ENCODE peak calls at places on chromosomes 11 and 22, in seven cellular contexts. B is right lobe of liver, Z is IMR-90, H is upper lobe of left lung, Y is heart left ventricle, E is HepG2, O is HCT116. X is an unnamed sample.

GRCh38 chr11:7030836-7031235 is 10.6 kb downstream of the NLRP14 start:
- ATAC-seq in B (no peak), Z (no peak), H (no peak), Y (no peak), E (no peak), O (no peak), X (no peak)

GRCh38 chr11:58788355-58789023 is 56.0 kb downstream of the GLYATL2 start:
- ATAC-seq in B (peak; percentile 100), Z (peak; percentile 98), H (peak; percentile 75), Y (peak; percentile 58), E (peak; percentile 98), O (peak; percentile 98), X (no peak)

GRCh38 chr22:25563757-25564319 is 637 bp upstream of the GRK3 start:
- ATAC-seq in B (peak; percentile 70), Z (peak; percentile 6), H (peak; percentile 63), Y (peak; percentile 53), E (peak; percentile 73), O (peak; percentile 21), X (peak; percentile 22)

GRCh38 chr11:86183694-86184093 is 60.9 kb upstream of the EED start:
- ATAC-seq in B (peak; percentile 22), Z (peak; percentile 97), H (no peak), Y (no peak), E (peak; percentile 53), O (peak; percentile 59), X (no peak)

GRCh38 chr11:85791326-85791990 is 19.5 kb downstream of the SYTL2 start:
- ATAC-seq in B (no peak), Z (peak; percentile 67), H (no peak), Y (no peak), E (no peak), O (no peak), X (no peak)

GRCh38 chr11:97961431-97961830 is 1059.3 kb upstream of the CNTN5 start:
- ATAC-seq in B (no peak), Z (no peak), H (no peak), Y (no peak), E (no peak), O (no peak), X (no peak)

GRCh38 chr11:75654314-75654713 is 14.5 kb downstream of the MAP6 start:
- ATAC-seq in B (no peak), Z (peak; percentile 58), H (no peak), Y (no peak), E (no peak), O (no peak), X (no peak)

GRCh38 chr22:35995345-35995744 is 33.3 kb downstream of the RBFOX2 start:
- ATAC-seq in B (no peak), Z (peak; percentile 55), H (no peak), Y (peak; percentile 42), E (no peak), O (no peak), X (peak; percentile 60)

GRCh38 chr22:50717709-50718351 is 20.2 kb upstream of the ACR start:
- ATAC-seq in B (no peak), Z (no peak), H (no peak), Y (no peak), E (no peak), O (no peak), X (no peak)

GRCh38 chr11:35907648-35908431 is 36.0 kb upstream of the LDLRAD3 start:
- ATAC-seq in B (peak; percentile 61), Z (no peak), H (peak; percentile 61), Y (no peak), E (no peak), O (peak; percentile 86), X (peak; percentile 91)

GRCh38 chr11:1889527-1889930 is 2.2 kb downstream of the PRR33 start:
- ATAC-seq in B (no peak), Z (no peak), H (no peak), Y (no peak), E (no peak), O (no peak), X (no peak)

GRCh38 chr11:45666648-45667642 is 1.5 kb upstream of the CHST1 start:
- ATAC-seq in B (no peak), Z (no peak), H (no peak), Y (no peak), E (no peak), O (no peak), X (no peak)

GRCh38 chr11:124538019-124538418 is 5.4 kb downstream of the OR8B12 start:
- ATAC-seq in B (no peak), Z (peak; percentile 42), H (no peak), Y (peak; percentile 68), E (no peak), O (no peak), X (peak; percentile 77)

DNA sequence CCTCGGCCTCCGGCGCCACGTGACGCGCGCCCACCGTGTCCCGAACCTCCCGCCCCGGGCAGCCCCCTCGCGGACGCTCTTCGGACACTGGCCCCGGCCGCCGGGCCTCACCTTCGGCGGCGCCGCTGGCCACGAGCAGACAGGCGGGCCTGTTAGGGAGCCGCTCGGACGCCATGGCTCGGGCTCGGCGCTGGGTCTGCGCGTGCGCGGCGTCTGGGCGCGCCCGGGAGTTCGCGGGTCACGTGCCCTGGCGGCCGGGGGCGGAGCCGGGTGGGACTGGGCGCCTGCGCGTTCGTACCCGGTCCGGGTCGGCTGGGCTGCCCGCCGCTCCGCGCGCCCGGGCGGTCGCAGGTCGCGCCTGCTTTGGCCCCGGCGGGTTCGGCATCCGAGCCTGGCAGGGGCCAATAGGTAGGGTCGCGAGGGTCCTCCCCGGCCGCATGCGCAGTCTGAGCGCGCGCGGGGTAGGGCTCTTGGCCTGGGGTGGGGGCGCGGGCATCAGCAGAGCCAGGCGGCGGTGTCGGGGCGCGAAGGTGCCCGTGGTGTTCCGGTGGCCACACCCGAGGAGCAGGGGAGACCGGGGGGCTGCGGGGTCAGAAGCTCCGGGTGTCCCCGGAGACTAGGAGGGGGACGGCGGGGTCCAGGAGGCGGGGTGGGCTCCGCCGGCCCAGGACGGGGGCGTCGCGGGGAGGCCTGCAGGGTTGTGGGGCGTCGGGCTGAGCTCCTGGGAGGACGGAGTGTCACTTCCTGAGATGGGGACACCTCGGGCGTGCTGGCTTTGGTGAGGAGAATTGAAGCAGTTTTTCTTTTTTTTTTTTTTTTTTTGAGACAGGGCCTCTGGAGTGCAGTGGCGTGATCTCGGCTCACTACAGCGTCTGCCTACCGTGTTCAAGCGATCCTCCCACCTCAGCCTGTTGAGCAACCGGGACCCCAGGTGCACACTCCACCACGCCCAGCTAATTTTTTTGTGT is at the start of gene GATD1:
- ATAC-seq in B (peak; percentile 77), Z (peak; percentile 85), H (peak; percentile 81), Y (peak; percentile 90), E (peak; percentile 73), O (peak; percentile 79), X (peak; percentile 96)
- TF ChIP-seq POLR2A in B (peak; percentile 84), Z (peak; percentile 87), H (peak; percentile 93), Y (no peak), E (no peak), O (peak; percentile 97), X (peak; percentile 91)

GRCh38 chr22:21857501-21857914 is 9.9 kb downstream of the MAPK1 start:
- ATAC-seq in B (peak; percentile 31), Z (peak; percentile 51), H (no peak), Y (no peak), E (peak; percentile 94), O (no peak), X (no peak)

GRCh38 chr22:21856197-21856596 is 11.2 kb downstream of the MAPK1 start:
- ATAC-seq in B (no peak), Z (no peak), H (no peak), Y (peak; percentile 47), E (no peak), O (no peak), X (no peak)

GRCh38 chr22:21856868-21857267 is 10.6 kb downstream of the MAPK1 start:
- ATAC-seq in B (no peak), Z (no peak), H (no peak), Y (no peak), E (no peak), O (no peak), X (no peak)

GRCh38 chr22:21860640-21861039 is 6.8 kb downstream of the MAPK1 start:
- ATAC-seq in B (peak; percentile 30), Z (no peak), H (no peak), Y (no peak), E (no peak), O (no peak), X (no peak)

GRCh38 chr22:21858025-21858764 is 9.2 kb downstream of the MAPK1 start:
- ATAC-seq in B (no peak), Z (peak; percentile 16), H (peak; percentile 64), Y (peak; percentile 23), E (peak; percentile 65), O (no peak), X (no peak)
- H3K27ac ChIP-seq in B (no peak overlapping the region), Z (peak overlapping the region; percentile 12), H (peak overlapping the region; percentile 46), Y (no peak overlapping the region), E (peak overlapping the region; percentile 76), O (no peak overlapping the region), X (peak overlapping the region; percentile 65)

DNA sequence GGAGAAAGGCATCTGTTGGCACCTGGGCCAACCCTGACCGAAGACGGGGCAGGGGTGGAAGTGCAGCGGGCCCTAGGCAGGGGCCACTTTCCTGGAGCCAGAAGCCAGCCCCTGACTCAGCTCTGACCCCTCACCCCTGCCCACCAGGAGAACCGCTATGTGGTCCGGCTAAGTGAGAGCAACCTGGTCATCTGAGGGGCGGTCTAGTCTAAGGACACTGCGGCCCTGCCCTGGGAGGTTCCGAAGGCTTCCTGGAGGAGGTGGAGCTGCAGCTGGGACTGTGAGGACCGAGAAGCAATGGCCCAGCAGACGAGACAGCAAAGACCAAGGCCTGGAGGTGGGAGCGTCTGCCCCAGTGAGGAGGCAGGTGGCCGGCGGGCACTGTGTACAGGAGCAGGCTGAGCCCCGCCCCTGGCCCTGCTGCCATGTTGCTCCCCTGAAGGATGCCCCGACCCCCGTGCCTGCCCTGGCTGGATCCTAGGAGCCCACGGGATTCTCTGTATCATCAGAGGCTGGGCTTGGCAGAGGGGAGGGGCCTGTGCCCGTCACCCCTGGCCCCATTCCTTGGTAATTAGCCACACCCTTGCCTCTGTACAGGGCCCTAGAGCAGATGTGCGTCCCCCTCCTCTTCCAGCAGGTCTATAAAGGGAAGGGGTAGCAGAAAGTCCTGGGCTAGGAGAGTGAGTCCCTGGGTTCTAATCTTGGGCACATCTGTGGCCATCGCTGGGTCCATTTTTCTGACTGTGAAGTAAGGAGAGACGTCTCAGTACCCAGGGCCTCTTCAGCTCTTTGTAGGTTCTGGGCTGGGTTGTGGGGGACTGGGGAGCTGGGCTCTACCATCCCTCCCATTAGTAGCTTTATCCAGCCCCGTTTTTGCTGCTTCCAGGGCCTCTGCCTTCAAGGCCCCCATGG is 19.4 kb downstream of the RELT start:
- ATAC-seq in B (no peak), Z (no peak), H (no peak), Y (no peak), E (no peak), O (no peak), X (no peak)
- TF ChIP-seq POLR2A in B (no peak), Z (no peak), H (no peak), Y (no peak), E (no peak), O (no peak), X (no peak)

GRCh38 chr22:45270095-45271020 is 14.4 kb upstream of the UPK3A start:
- ATAC-seq in B (peak; percentile 14), Z (no peak), H (no peak), Y (no peak), E (no peak), O (no peak), X (no peak)

GRCh38 chr22:45273452-45274075 is 11.2 kb upstream of the UPK3A start:
- ATAC-seq in B (no peak), Z (no peak), H (no peak), Y (no peak), E (peak; percentile 87), O (no peak), X (no peak)

GRCh38 chr22:45268958-45269844 is 15.5 kb upstream of the UPK3A start:
- ATAC-seq in B (peak; percentile 92), Z (peak; percentile 96), H (peak; percentile 94), Y (peak; percentile 70), E (peak; percentile 38), O (peak; percentile 87), X (peak; percentile 85)

GRCh38 chr22:45271667-45272188 is 13.0 kb upstream of the UPK3A start:
- ATAC-seq in B (peak; percentile 7), Z (no peak), H (no peak), Y (peak; percentile 87), E (no peak), O (no peak), X (peak; percentile 75)

GRCh38 chr22:45272498-45272897 is 12.3 kb upstream of the UPK3A start:
- ATAC-seq in B (no peak), Z (no peak), H (no peak), Y (no peak), E (peak; percentile 36), O (no peak), X (no peak)
- H3K27ac ChIP-seq in B (no peak overlapping the region), Z (no peak overlapping the region), H (peak overlapping the region; percentile 52), Y (peak overlapping the region; percentile 14), E (peak overlapping the region; percentile 98), O (no peak overlapping the region), X (no peak overlapping the region)